ENCODE peak calls at places on chromosomes 2 and 18, in ten cellular contexts. K, E, B, X, T, L, Q, S, O and Z are unnamed samples.
A peak's percentile ranks its signal among the peaks of the same experiment; 100 is the strongest.

GRCh38 chr18:53798516-53798915 is 426.0 kb downstream of the MBD2 start:
- DNase-seq in L (no peak), Q (no peak), O (no peak), K (no peak), X (no peak), B (peak; percentile 66), S (no peak), T (no peak), E (no peak), Z (peak; percentile 40)

GRCh38 chr2:176582990-176583481 is 313.8 kb downstream of the MTX2 start:
- DNase-seq in Q (peak; percentile 74), E (peak; percentile 67), T (peak; percentile 79), B (peak; percentile 98), S (no peak), X (peak; percentile 98), O (no peak), K (no peak), L (peak; percentile 82), Z (peak; percentile 91)

GRCh38 chr2:105194022-105194681 is 47.4 kb upstream of the GPR45 start:
- DNase-seq in B (peak; percentile 13), O (no peak), Q (no peak), E (no peak), X (no peak), K (no peak), L (no peak), S (no peak), T (no peak), Z (no peak)

GRCh38 chr2:224343226-224343625 is 58.7 kb downstream of the FAM124B start:
- DNase-seq in B (peak; percentile 15), T (no peak), S (no peak), E (no peak), K (no peak), O (no peak), L (no peak), Q (no peak), X (no peak), Z (no peak)

GRCh38 chr2:11498126-11498473 is 32.1 kb upstream of the E2F6 start:
- DNase-seq in E (no peak), X (no peak), L (no peak), B (no peak), K (no peak), O (no peak), S (no peak), T (no peak), Q (no peak), Z (no peak)

GRCh38 chr2:31965094-31965493 is 45.7 kb downstream of the MEMO1 start:
- DNase-seq in T (no peak), S (no peak), E (no peak), O (no peak), B (no peak), K (no peak), Q (no peak), X (no peak), L (no peak), Z (no peak)

GRCh38 chr2:150520887-150521664 is 33.6 kb upstream of the RND3 start:
- DNase-seq in E (no peak), X (peak; percentile 66), S (no peak), T (no peak), Q (no peak), L (peak; percentile 69), O (peak; percentile 44), K (no peak), B (peak; percentile 70), Z (peak; percentile 75)

GRCh38 chr2:241279413-241279812 is 36.1 kb downstream of the HDLBP start:
- DNase-seq in X (peak; percentile 37), S (no peak), T (no peak), O (no peak), Q (no peak), L (no peak), E (no peak), B (no peak), K (no peak), Z (no peak)

GRCh38 chr2:70570041-70570661 is 16.5 kb upstream of the TGFA start:
- DNase-seq in O (no peak), T (no peak), Q (no peak), K (no peak), L (no peak), E (no peak), B (peak; percentile 47), X (no peak), S (no peak), Z (no peak)

GRCh38 chr2:1769703-1770422 is 25.5 kb upstream of the PXDN start:
- DNase-seq in Q (no peak), E (peak; percentile 87), X (peak; percentile 45), L (peak; percentile 49), K (peak; percentile 45), O (peak; percentile 47), S (peak; percentile 47), B (peak; percentile 25), T (no peak), Z (peak; percentile 36)

GRCh38 chr2:39356922-39357639 is 80.0 kb downstream of the MAP4K3 start:
- DNase-seq in X (no peak), K (no peak), O (no peak), B (no peak), E (no peak), T (no peak), Q (no peak), S (no peak), L (no peak), Z (no peak)

GRCh38 chr2:216013080-216013909 is at the start of gene MREG:
- DNase-seq in B (peak; percentile 26), X (peak; percentile 66), T (no peak), O (peak; percentile 91), Q (peak; percentile 29), E (peak; percentile 76), S (peak; percentile 58), L (peak; percentile 35), K (peak; percentile 92), Z (peak; percentile 56)

GRCh38 chr2:216014986-216015385 is 1.6 kb upstream of the MREG start:
- DNase-seq in T (no peak), E (no peak), O (no peak), X (no peak), S (no peak), K (no peak), Q (no peak), L (no peak), B (no peak), Z (no peak)

GRCh38 chr2:216012830-216013079 is 596 bp downstream of the MREG start:
- DNase-seq in L (no peak), S (no peak), B (no peak), K (no peak), E (no peak), O (no peak), Q (no peak), T (no peak), X (no peak), Z (no peak)

GRCh38 chr2:216012133-216012829 is 1.1 kb downstream of the MREG start:
- DNase-seq in E (no peak), X (no peak), B (peak; percentile 83), S (no peak), Q (no peak), L (peak; percentile 24), T (no peak), O (no peak), K (no peak), Z (peak; percentile 58)

DNA sequence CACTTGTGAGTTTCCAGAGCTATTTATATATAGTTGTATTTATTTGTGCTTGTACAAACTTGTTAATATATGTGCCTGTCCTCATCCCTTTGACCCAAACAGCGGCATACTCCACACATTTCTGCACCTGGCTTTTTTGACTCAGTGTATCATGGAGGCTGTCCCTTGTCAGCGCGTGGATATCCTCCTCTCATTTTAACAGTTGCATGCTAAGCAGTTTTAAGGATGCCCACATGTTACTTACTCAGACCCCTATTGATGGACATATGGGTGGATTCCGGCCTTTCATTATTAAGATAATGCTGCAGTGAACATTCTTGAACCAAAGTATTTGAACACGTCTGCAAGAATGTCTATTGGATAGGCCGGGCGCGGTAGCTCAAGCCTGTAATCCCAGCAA is 655 bp upstream of the MREG start:
- DNase-seq in Q (no peak), X (no peak), S (no peak), T (no peak), K (no peak), B (no peak), O (no peak), L (no peak), E (no peak), Z (no peak)
- H3K4me3 ChIP-seq in Q (no peak overlapping the region), X (no peak overlapping the region), S (no peak overlapping the region), T (no peak overlapping the region), K (no peak overlapping the region), B (no peak overlapping the region), O (peak overlapping the region; percentile 98), L (no peak overlapping the region), E (no peak overlapping the region), Z (no peak overlapping the region)

DNA sequence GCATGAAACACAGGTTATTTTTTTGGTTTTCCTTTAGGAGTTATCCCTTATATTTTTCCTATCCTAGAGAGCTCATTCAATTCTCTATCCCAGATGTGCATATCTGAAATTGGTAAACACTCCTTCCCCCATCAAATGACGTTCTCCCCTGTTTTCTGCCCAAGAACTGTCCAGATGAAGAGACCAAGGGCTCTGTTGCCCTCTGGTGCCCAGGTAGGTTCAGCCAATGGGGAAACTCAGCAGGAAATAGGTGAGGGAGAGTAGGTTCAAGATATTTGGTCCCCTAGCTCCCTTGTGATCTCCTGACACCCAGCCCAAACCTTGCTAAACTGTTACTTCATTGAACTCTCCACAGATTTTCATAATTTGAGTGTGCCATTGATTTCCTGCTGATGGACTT is 14.1 kb upstream of the INO80C start:
- DNase-seq in L (no peak), Q (no peak), K (no peak), T (no peak), S (no peak), B (no peak), X (no peak), E (no peak), O (peak; percentile 27), Z (no peak)
- TF ChIP-seq CTCF in L (no peak), Q (peak; percentile 8), K (peak; percentile 12), T (no peak), S (no peak), B (no peak), X (peak; percentile 10), E (no peak), O (peak; percentile 26), Z (no peak)

GRCh38 chr18:49021076-49021432 is 70.3 kb upstream of the SMAD7 start:
- DNase-seq in T (no peak), Q (no peak), X (no peak), O (no peak), K (no peak), B (no peak), S (no peak), E (no peak), L (no peak), Z (no peak)
- H3K4me3 ChIP-seq in T (no peak overlapping the region), Q (no peak overlapping the region), X (no peak overlapping the region), O (no peak overlapping the region), K (no peak overlapping the region), B (no peak overlapping the region), S (no peak overlapping the region), E (no peak overlapping the region), L (no peak overlapping the region), Z (no peak overlapping the region)

DNA sequence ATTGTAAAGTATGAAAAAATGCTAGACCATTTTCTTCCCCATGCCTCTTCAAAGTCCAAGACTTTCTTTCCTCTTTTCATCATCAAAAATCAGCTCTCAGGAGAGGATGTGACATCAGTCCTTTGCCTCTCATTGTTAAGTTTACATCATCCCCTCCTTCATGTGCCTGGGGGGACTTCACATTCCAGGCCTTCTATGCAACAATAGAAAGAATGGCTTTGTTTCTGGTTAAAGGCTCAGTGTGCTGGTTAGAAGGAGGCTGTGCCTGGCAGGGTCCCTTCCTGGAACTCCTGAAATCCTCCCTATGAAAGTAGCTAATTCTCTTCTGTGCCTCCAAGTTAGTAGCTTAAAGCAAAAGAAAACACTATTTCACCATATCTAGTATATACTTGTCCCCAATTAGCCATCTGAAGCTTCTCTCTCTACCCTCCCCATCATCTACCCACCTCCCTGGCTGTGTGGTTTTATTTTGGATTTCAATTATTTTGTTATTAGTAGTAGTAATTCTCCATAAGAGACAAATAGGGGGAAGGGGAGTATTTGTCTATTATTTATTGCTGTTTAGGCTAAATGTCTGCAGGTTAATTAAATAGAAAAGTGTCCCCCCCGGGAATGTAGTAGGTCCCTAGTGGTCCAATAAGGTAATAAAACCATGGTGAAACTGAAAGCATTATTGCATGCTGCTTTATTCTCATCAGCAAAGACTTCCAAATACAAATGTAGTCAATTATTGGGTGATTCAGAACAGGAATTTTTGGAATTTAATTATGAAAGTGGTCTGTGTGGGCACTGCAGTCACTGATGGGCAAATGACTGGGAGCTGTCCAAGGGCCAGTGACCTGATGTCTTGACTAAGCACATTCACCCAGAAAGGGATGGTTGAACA is 69.0 kb downstream of the CPO start:
- DNase-seq in L (no peak), X (no peak), S (no peak), B (no peak), K (peak; percentile 16), E (no peak), O (no peak), T (no peak), Q (no peak), Z (peak; percentile 69)
- TF ChIP-seq CTCF in L (peak; percentile 29), X (peak; percentile 30), S (peak; percentile 24), B (peak; percentile 14), K (peak; percentile 41), E (no peak), O (no peak), T (peak; percentile 37), Q (peak; percentile 36), Z (peak; percentile 41)